ENCODE peak calls at places on chromosomes 11 and 22, in four cellular contexts. J is activated effector memory CD4-positive, alpha-beta T cell treated with anti-CD3 and anti-CD28 coated beads, Interleukin-2, amount 50 U/mL, for 16 hours; I is hippocampal formation; L is dermis blood vessel endothelial cell. E is an unnamed sample.

GRCh38 chr11:121687961-121688566 is 235.3 kb upstream of the SORL1-AS1 start:
- DNase-seq in L (no peak), I (no peak), J (no peak), E (no peak)

GRCh38 chr11:2442554-2442953 is 1.8 kb downstream of the TRPM5 start:
- DNase-seq in I (no peak), J (no peak), L (no peak), E (no peak)

GRCh38 chr22:17835256-17835655 is 61.0 kb upstream of the BID start:
- DNase-seq in L (no peak), J (no peak), I (no peak), E (no peak)

GRCh38 chr11:33696411-33696810 is 4.2 kb downstream of the C11orf91 start:
- DNase-seq in I (no peak), J (no peak), L (no peak), E (no peak)

GRCh38 chr11:119161871-119162270 is 6.7 kb upstream of the NLRX1 start:
- DNase-seq in J (no peak), I (no peak), L (no peak), E (no peak)

GRCh38 chr11:123419720-123420466 is 10.2 kb upstream of the GRAMD1B start:
- DNase-seq in I (no peak), L (no peak), J (no peak), E (no peak)

GRCh38 chr11:635945-636510 is 1.0 kb upstream of the DRD4 start:
- DNase-seq in I (no peak), J (no peak), L (no peak), E (no peak)

GRCh38 chr11:6431861-6432260 is 8.9 kb downstream of the HPX start:
- DNase-seq in I (no peak), L (no peak), J (no peak), E (no peak)

GRCh38 chr11:44096360-44097188 is 1.1 kb downstream of the EXT2 start:
- DNase-seq in J (no peak), L (peak), I (no peak), E (no peak)

GRCh38 chr11:88303037-88303436 is 34.5 kb downstream of the CTSC start:
- DNase-seq in I (no peak), L (no peak), J (no peak), E (no peak)

GRCh38 chr22:45572444-45572843 is 69.8 kb downstream of the FBLN1 start:
- DNase-seq in J (no peak), I (no peak), L (no peak), E (no peak)

GRCh38 chr22:17780741-17781318 is 6.6 kb upstream of the BID start:
- DNase-seq in I (no peak), J (no peak), L (no peak), E (peak)

GRCh38 chr22:29190915-29191314 is 14.8 kb upstream of the EMID1 start:
- DNase-seq in I (no peak), L (no peak), J (no peak), E (peak)

GRCh38 chr11:28836285-28837081 is 728.3 kb downstream of the METTL15 start:
- DNase-seq in J (no peak), I (no peak), L (peak), E (no peak)

GRCh38 chr11:125871391-125872137 is 15.9 kb upstream of the HYLS1 start:
- DNase-seq in L (peak), I (no peak), J (no peak), E (no peak)

GRCh38 chr11:10058356-10058755 is 235.7 kb downstream of the SBF2 start:
- DNase-seq in L (no peak), J (no peak), I (no peak), E (no peak)

GRCh38 chr22:44894321-44894720 is 115.5 kb downstream of the PHF21B start:
- DNase-seq in I (no peak), J (no peak), L (no peak), E (peak)

GRCh38 chr22:49296561-49296960 is 531.1 kb downstream of the BRD1 start:
- DNase-seq in I (no peak), L (no peak), J (peak), E (peak)

GRCh38 chr22:44019846-44020245 is 4.3 kb upstream of the PARVB start:
- DNase-seq in J (no peak), I (no peak), L (no peak), E (no peak)

GRCh38 chr11:69554849-69555248 is 73.4 kb downstream of the LINC01488 start:
- DNase-seq in J (peak), I (no peak), L (no peak), E (no peak)

E was measured in left lung.